ENCODE peak calls at places on chromosomes 16 and 17, in eight cellular contexts. One of them, this sample, is unnamed.

GRCh38 chr16:30535777-30536190 is 1.1 kb upstream of the ZNF747 start:
- DNase-seq in kidney: peak
- DNase-seq in heart right ventricle: peak
- DNase-seq in AG04450: no peak
- DNase-seq in cardiac fibroblast: peak
- DNase-seq in psoas muscle: peak
- DNase-seq in GM06990: peak
- DNase-seq in A673: peak
- DNase-seq in this sample: no peak

GRCh38 chr17:1693339-1693738 is 8.7 kb upstream of the PRPF8 start:
- DNase-seq in kidney: no peak
- DNase-seq in heart right ventricle: no peak
- DNase-seq in AG04450: no peak
- DNase-seq in cardiac fibroblast: peak
- DNase-seq in psoas muscle: no peak
- DNase-seq in GM06990: no peak
- DNase-seq in A673: no peak
- DNase-seq in this sample: no peak

GRCh38 chr16:13733561-13733960 is 186.4 kb upstream of the ERCC4 start:
- DNase-seq in kidney: no peak
- DNase-seq in heart right ventricle: no peak
- DNase-seq in AG04450: no peak
- DNase-seq in cardiac fibroblast: no peak
- DNase-seq in psoas muscle: no peak
- DNase-seq in GM06990: no peak
- DNase-seq in A673: no peak
- DNase-seq in this sample: no peak

GRCh38 chr17:66304304-66305174 is 2.1 kb downstream of the PRKCA start:
- DNase-seq in kidney: no peak
- DNase-seq in heart right ventricle: no peak
- DNase-seq in AG04450: no peak
- DNase-seq in cardiac fibroblast: peak
- DNase-seq in psoas muscle: no peak
- DNase-seq in GM06990: no peak
- DNase-seq in A673: peak
- DNase-seq in this sample: no peak

GRCh38 chr17:31415004-31415454 is 23.6 kb downstream of the RAB11FIP4 start:
- DNase-seq in kidney: peak
- DNase-seq in heart right ventricle: no peak
- DNase-seq in AG04450: no peak
- DNase-seq in cardiac fibroblast: no peak
- DNase-seq in psoas muscle: no peak
- DNase-seq in GM06990: no peak
- DNase-seq in A673: no peak
- DNase-seq in this sample: no peak

GRCh38 chr17:7559307-7560171 is 989 bp downstream of the TNFSF13 start:
- DNase-seq in kidney: peak
- DNase-seq in heart right ventricle: no peak
- DNase-seq in AG04450: no peak
- DNase-seq in cardiac fibroblast: no peak
- DNase-seq in psoas muscle: no peak
- DNase-seq in GM06990: no peak
- DNase-seq in A673: no peak
- DNase-seq in this sample: no peak

GRCh38 chr17:82901836-82902235 is 62.0 kb upstream of the ZNF750 start:
- DNase-seq in kidney: peak
- DNase-seq in heart right ventricle: no peak
- DNase-seq in AG04450: no peak
- DNase-seq in cardiac fibroblast: no peak
- DNase-seq in psoas muscle: no peak
- DNase-seq in GM06990: no peak
- DNase-seq in A673: no peak
- DNase-seq in this sample: no peak

GRCh38 chr16:17930280-17930679 is 406.3 kb downstream of the NPIPA8 start:
- DNase-seq in kidney: no peak
- DNase-seq in heart right ventricle: no peak
- DNase-seq in AG04450: no peak
- DNase-seq in cardiac fibroblast: no peak
- DNase-seq in psoas muscle: no peak
- DNase-seq in GM06990: no peak
- DNase-seq in A673: no peak
- DNase-seq in this sample: no peak

GRCh38 chr16:53817117-53817516 is 113.2 kb downstream of the FTO start:
- DNase-seq in kidney: no peak
- DNase-seq in heart right ventricle: no peak
- DNase-seq in AG04450: peak
- DNase-seq in cardiac fibroblast: peak
- DNase-seq in psoas muscle: peak
- DNase-seq in GM06990: no peak
- DNase-seq in A673: peak
- DNase-seq in this sample: peak

GRCh38 chr16:67833418-67834241 is 8.5 kb upstream of the THAP11 start:
- DNase-seq in kidney: peak
- DNase-seq in heart right ventricle: peak
- DNase-seq in AG04450: peak
- DNase-seq in cardiac fibroblast: peak
- DNase-seq in psoas muscle: peak
- DNase-seq in GM06990: peak
- DNase-seq in A673: peak
- DNase-seq in this sample: no peak

GRCh38 chr17:10447035-10447931 is 22.1 kb downstream of the MYH4 start:
- DNase-seq in kidney: no peak
- DNase-seq in heart right ventricle: no peak
- DNase-seq in AG04450: no peak
- DNase-seq in cardiac fibroblast: no peak
- DNase-seq in psoas muscle: no peak
- DNase-seq in GM06990: no peak
- DNase-seq in A673: peak
- DNase-seq in this sample: no peak

GRCh38 chr17:73198930-73199260 is 6.0 kb downstream of the COG1 start:
- DNase-seq in kidney: no peak
- DNase-seq in heart right ventricle: no peak
- DNase-seq in AG04450: no peak
- DNase-seq in cardiac fibroblast: no peak
- DNase-seq in psoas muscle: no peak
- DNase-seq in GM06990: no peak
- DNase-seq in A673: no peak
- DNase-seq in this sample: no peak

GRCh38 chr17:40023590-40024292 is 8.5 kb downstream of the CSF3 start:
- DNase-seq in kidney: peak
- DNase-seq in heart right ventricle: peak
- DNase-seq in AG04450: no peak
- DNase-seq in cardiac fibroblast: peak
- DNase-seq in psoas muscle: no peak
- DNase-seq in GM06990: no peak
- DNase-seq in A673: no peak
- DNase-seq in this sample: no peak

GRCh38 chr16:71894229-71894920 is 956 bp upstream of the IST1 start:
- DNase-seq in kidney: peak
- DNase-seq in heart right ventricle: peak
- DNase-seq in AG04450: no peak
- DNase-seq in cardiac fibroblast: peak
- DNase-seq in psoas muscle: peak
- DNase-seq in GM06990: peak
- DNase-seq in A673: peak
- DNase-seq in this sample: no peak

GRCh38 chr17:50349241-50349595 is 3.3 kb downstream of the XYLT2 start:
- DNase-seq in kidney: peak
- DNase-seq in heart right ventricle: no peak
- DNase-seq in AG04450: no peak
- DNase-seq in cardiac fibroblast: no peak
- DNase-seq in psoas muscle: no peak
- DNase-seq in GM06990: no peak
- DNase-seq in A673: no peak
- DNase-seq in this sample: no peak

GRCh38 chr16:14286381-14287230 is 215.5 kb downstream of the MRTFB start:
- DNase-seq in kidney: no peak
- DNase-seq in heart right ventricle: no peak
- DNase-seq in AG04450: no peak
- DNase-seq in cardiac fibroblast: no peak
- DNase-seq in psoas muscle: no peak
- DNase-seq in GM06990: peak
- DNase-seq in A673: no peak
- DNase-seq in this sample: peak

GRCh38 chr16:82834156-82834758 is 207.5 kb downstream of the CDH13 start:
- DNase-seq in kidney: no peak
- DNase-seq in heart right ventricle: no peak
- DNase-seq in AG04450: no peak
- DNase-seq in cardiac fibroblast: no peak
- DNase-seq in psoas muscle: no peak
- DNase-seq in GM06990: no peak
- DNase-seq in A673: no peak
- DNase-seq in this sample: no peak

GRCh38 chr17:28188841-28189263 is 130.1 kb upstream of the TMEM97 start:
- DNase-seq in kidney: no peak
- DNase-seq in heart right ventricle: no peak
- DNase-seq in AG04450: peak
- DNase-seq in cardiac fibroblast: peak
- DNase-seq in psoas muscle: no peak
- DNase-seq in GM06990: no peak
- DNase-seq in A673: no peak
- DNase-seq in this sample: no peak

GRCh38 chr16:16029431-16030011 is 80.1 kb downstream of the ABCC1 start:
- DNase-seq in kidney: no peak
- DNase-seq in heart right ventricle: no peak
- DNase-seq in AG04450: no peak
- DNase-seq in cardiac fibroblast: peak
- DNase-seq in psoas muscle: no peak
- DNase-seq in GM06990: no peak
- DNase-seq in A673: no peak
- DNase-seq in this sample: peak

GRCh38 chr16:81696959-81697293 is 82.2 kb upstream of the PLCG2 start:
- DNase-seq in kidney: peak
- DNase-seq in heart right ventricle: no peak
- DNase-seq in AG04450: no peak
- DNase-seq in cardiac fibroblast: no peak
- DNase-seq in psoas muscle: no peak
- DNase-seq in GM06990: no peak
- DNase-seq in A673: no peak
- DNase-seq in this sample: no peak

GRCh38 chr17:61402978-61403845 is 3.6 kb downstream of the TBX2 start:
- DNase-seq in kidney: peak
- DNase-seq in heart right ventricle: no peak
- DNase-seq in AG04450: no peak
- DNase-seq in cardiac fibroblast: peak
- DNase-seq in psoas muscle: no peak
- DNase-seq in GM06990: no peak
- DNase-seq in A673: peak
- DNase-seq in this sample: no peak

GRCh38 chr16:76345093-76345735 is 68.0 kb downstream of the CNTNAP4 start:
- DNase-seq in kidney: no peak
- DNase-seq in heart right ventricle: peak
- DNase-seq in AG04450: no peak
- DNase-seq in cardiac fibroblast: peak
- DNase-seq in psoas muscle: peak
- DNase-seq in GM06990: no peak
- DNase-seq in A673: no peak
- DNase-seq in this sample: peak

GRCh38 chr17:14299261-14300093 is 1.4 kb upstream of the HS3ST3B1 start:
- DNase-seq in kidney: peak
- DNase-seq in heart right ventricle: no peak
- DNase-seq in AG04450: no peak
- DNase-seq in cardiac fibroblast: peak
- DNase-seq in psoas muscle: peak
- DNase-seq in GM06990: no peak
- DNase-seq in A673: no peak
- DNase-seq in this sample: no peak

GRCh38 chr16:28295213-28295612 is 2.9 kb downstream of the SBK1 start:
- DNase-seq in kidney: no peak
- DNase-seq in heart right ventricle: no peak
- DNase-seq in AG04450: no peak
- DNase-seq in cardiac fibroblast: no peak
- DNase-seq in psoas muscle: no peak
- DNase-seq in GM06990: no peak
- DNase-seq in A673: no peak
- DNase-seq in this sample: no peak
- H3K4me3 ChIP-seq in kidney: no peak
- H3K4me3 ChIP-seq in heart right ventricle: no peak
- H3K4me3 ChIP-seq in AG04450: no peak
- H3K4me3 ChIP-seq in cardiac fibroblast: no peak
- H3K4me3 ChIP-seq in psoas muscle: no peak
- H3K4me3 ChIP-seq in GM06990: no peak
- H3K4me3 ChIP-seq in A673: no peak
- H3K4me3 ChIP-seq in this sample: no peak

GRCh38 chr17:80201446-80201845 is 18.7 kb downstream of the SGSH start:
- DNase-seq in kidney: no peak
- DNase-seq in heart right ventricle: no peak
- DNase-seq in AG04450: no peak
- DNase-seq in cardiac fibroblast: no peak
- DNase-seq in psoas muscle: no peak
- DNase-seq in GM06990: no peak
- DNase-seq in A673: no peak
- DNase-seq in this sample: no peak

GRCh38 chr17:80202197-80202596 is 17.9 kb downstream of the SGSH start:
- DNase-seq in kidney: peak
- DNase-seq in heart right ventricle: no peak
- DNase-seq in AG04450: no peak
- DNase-seq in cardiac fibroblast: no peak
- DNase-seq in psoas muscle: no peak
- DNase-seq in GM06990: no peak
- DNase-seq in A673: no peak
- DNase-seq in this sample: no peak

GRCh38 chr17:80204626-80205468 is 15.3 kb downstream of the SGSH start:
- DNase-seq in kidney: no peak
- DNase-seq in heart right ventricle: no peak
- DNase-seq in AG04450: no peak
- DNase-seq in cardiac fibroblast: no peak
- DNase-seq in psoas muscle: no peak
- DNase-seq in GM06990: no peak
- DNase-seq in A673: peak
- DNase-seq in this sample: no peak

GRCh38 chr17:80208050-80208449 is 12.1 kb downstream of the SGSH start:
- DNase-seq in kidney: no peak
- DNase-seq in heart right ventricle: no peak
- DNase-seq in AG04450: no peak
- DNase-seq in cardiac fibroblast: no peak
- DNase-seq in psoas muscle: no peak
- DNase-seq in GM06990: no peak
- DNase-seq in A673: no peak
- DNase-seq in this sample: no peak

GRCh38 chr17:80203448-80204092 is 16.6 kb downstream of the SGSH start:
- DNase-seq in kidney: peak
- DNase-seq in heart right ventricle: no peak
- DNase-seq in AG04450: no peak
- DNase-seq in cardiac fibroblast: no peak
- DNase-seq in psoas muscle: no peak
- DNase-seq in GM06990: no peak
- DNase-seq in A673: no peak
- DNase-seq in this sample: no peak
- TF ChIP-seq CTCF in kidney: no peak
- TF ChIP-seq CTCF in heart right ventricle: no peak
- TF ChIP-seq CTCF in AG04450: no peak
- TF ChIP-seq CTCF in cardiac fibroblast: no peak
- TF ChIP-seq CTCF in psoas muscle: no peak
- TF ChIP-seq CTCF in GM06990: peak
- TF ChIP-seq CTCF in A673: peak
- TF ChIP-seq CTCF in this sample: no peak

GRCh38 chr16:27485811-27486210 is 63.9 kb downstream of the GTF3C1 start:
- DNase-seq in kidney: peak
- DNase-seq in heart right ventricle: no peak
- DNase-seq in AG04450: no peak
- DNase-seq in cardiac fibroblast: no peak
- DNase-seq in psoas muscle: no peak
- DNase-seq in GM06990: no peak
- DNase-seq in A673: no peak
- DNase-seq in this sample: no peak
- H3K4me3 ChIP-seq in kidney: no peak
- H3K4me3 ChIP-seq in heart right ventricle: no peak
- H3K4me3 ChIP-seq in AG04450: no peak
- H3K4me3 ChIP-seq in cardiac fibroblast: no peak
- H3K4me3 ChIP-seq in psoas muscle: no peak
- H3K4me3 ChIP-seq in GM06990: no peak
- H3K4me3 ChIP-seq in A673: no peak
- H3K4me3 ChIP-seq in this sample: no peak

GRCh38 chr17:67833946-67834631 is 8.8 kb downstream of the BPTF start:
- DNase-seq in kidney: no peak
- DNase-seq in heart right ventricle: no peak
- DNase-seq in AG04450: no peak
- DNase-seq in cardiac fibroblast: no peak
- DNase-seq in psoas muscle: no peak
- DNase-seq in GM06990: no peak
- DNase-seq in A673: no peak
- DNase-seq in this sample: no peak
- TF ChIP-seq CTCF in kidney: no peak
- TF ChIP-seq CTCF in heart right ventricle: no peak
- TF ChIP-seq CTCF in AG04450: peak
- TF ChIP-seq CTCF in cardiac fibroblast: no peak
- TF ChIP-seq CTCF in psoas muscle: no peak
- TF ChIP-seq CTCF in GM06990: no peak
- TF ChIP-seq CTCF in A673: no peak
- TF ChIP-seq CTCF in this sample: no peak

This sample was measured in AG09309.